ENCODE peak calls at places on chromosomes 12 and 14, in eight cellular contexts. One of them, this sample, is unnamed. For H3K4me1, the result is how much of the 10 kb centered on the place peaks cover.

GRCh38 chr12:96136720-96137378 is 57.3 kb upstream of the ELK3 start:
- DNase-seq in tibial nerve: no peak
- DNase-seq in heart right ventricle: no peak
- DNase-seq in GM12878: no peak
- DNase-seq in GM23248: peak
- DNase-seq in IMR-90: peak
- DNase-seq in mesendoderm: no peak
- DNase-seq in SJSA1: peak
- DNase-seq in this sample: no peak

GRCh38 chr12:13000935-13001724 is 1.1 kb upstream of the HEBP1 start:
- DNase-seq in IMR-90: peak
- DNase-seq in mesendoderm: peak
- DNase-seq in heart right ventricle: peak
- DNase-seq in SJSA1: peak
- DNase-seq in tibial nerve: no peak
- DNase-seq in GM23248: peak
- DNase-seq in GM12878: no peak
- DNase-seq in this sample: peak

GRCh38 chr12:130127909-130128763 is 34.1 kb upstream of the FZD10 start:
- DNase-seq in heart right ventricle: peak
- DNase-seq in IMR-90: no peak
- DNase-seq in mesendoderm: no peak
- DNase-seq in GM12878: no peak
- DNase-seq in GM23248: peak
- DNase-seq in SJSA1: no peak
- DNase-seq in tibial nerve: peak
- DNase-seq in this sample: peak

GRCh38 chr12:79127268-79127895 is 262.8 kb downstream of the SYT1 start:
- DNase-seq in GM12878: no peak
- DNase-seq in GM23248: peak
- DNase-seq in mesendoderm: no peak
- DNase-seq in SJSA1: no peak
- DNase-seq in heart right ventricle: no peak
- DNase-seq in IMR-90: peak
- DNase-seq in tibial nerve: no peak
- DNase-seq in this sample: no peak

GRCh38 chr12:86666311-86666710 is 410.1 kb upstream of the MGAT4C start:
- DNase-seq in SJSA1: no peak
- DNase-seq in GM23248: peak
- DNase-seq in mesendoderm: no peak
- DNase-seq in IMR-90: no peak
- DNase-seq in heart right ventricle: no peak
- DNase-seq in GM12878: no peak
- DNase-seq in tibial nerve: no peak
- DNase-seq in this sample: no peak

GRCh38 chr14:95664546-95664945 is 21.7 kb upstream of the TCL1B start:
- DNase-seq in GM23248: no peak
- DNase-seq in GM12878: no peak
- DNase-seq in IMR-90: no peak
- DNase-seq in tibial nerve: no peak
- DNase-seq in heart right ventricle: no peak
- DNase-seq in mesendoderm: no peak
- DNase-seq in SJSA1: no peak
- DNase-seq in this sample: no peak

GRCh38 chr12:99979471-99979870 is 5.3 kb downstream of the ANKS1B start:
- DNase-seq in tibial nerve: no peak
- DNase-seq in mesendoderm: no peak
- DNase-seq in IMR-90: no peak
- DNase-seq in heart right ventricle: no peak
- DNase-seq in GM12878: no peak
- DNase-seq in SJSA1: no peak
- DNase-seq in GM23248: no peak
- DNase-seq in this sample: no peak

GRCh38 chr14:97120204-97121120 is 323.3 kb downstream of the VRK1 start:
- DNase-seq in mesendoderm: peak
- DNase-seq in GM23248: no peak
- DNase-seq in tibial nerve: no peak
- DNase-seq in SJSA1: no peak
- DNase-seq in heart right ventricle: no peak
- DNase-seq in IMR-90: no peak
- DNase-seq in GM12878: peak
- DNase-seq in this sample: no peak

GRCh38 chr12:119423285-119423684 is 88.8 kb downstream of the CCDC60 start:
- DNase-seq in tibial nerve: no peak
- DNase-seq in IMR-90: no peak
- DNase-seq in SJSA1: no peak
- DNase-seq in GM23248: no peak
- DNase-seq in GM12878: no peak
- DNase-seq in mesendoderm: peak
- DNase-seq in heart right ventricle: no peak
- DNase-seq in this sample: no peak

GRCh38 chr12:117060236-117060926 is 38.8 kb downstream of the TESC start:
- DNase-seq in mesendoderm: peak
- DNase-seq in IMR-90: no peak
- DNase-seq in GM12878: no peak
- DNase-seq in heart right ventricle: no peak
- DNase-seq in tibial nerve: no peak
- DNase-seq in GM23248: no peak
- DNase-seq in SJSA1: no peak
- DNase-seq in this sample: no peak

GRCh38 chr14:98234208-98234607 is 1037.8 kb downstream of the BCL11B start:
- DNase-seq in mesendoderm: no peak
- DNase-seq in heart right ventricle: no peak
- DNase-seq in tibial nerve: no peak
- DNase-seq in IMR-90: no peak
- DNase-seq in SJSA1: no peak
- DNase-seq in GM23248: peak
- DNase-seq in GM12878: no peak
- DNase-seq in this sample: no peak

GRCh38 chr12:57803317-57803893 is 15.1 kb downstream of the AVIL start:
- DNase-seq in tibial nerve: no peak
- DNase-seq in mesendoderm: peak
- DNase-seq in IMR-90: peak
- DNase-seq in SJSA1: no peak
- DNase-seq in GM23248: peak
- DNase-seq in heart right ventricle: peak
- DNase-seq in GM12878: no peak
- DNase-seq in this sample: peak

GRCh38 chr12:51951843-51952722 is 584 bp downstream of the ACVR1B start:
- DNase-seq in GM12878: no peak
- DNase-seq in IMR-90: no peak
- DNase-seq in mesendoderm: peak
- DNase-seq in tibial nerve: peak
- DNase-seq in GM23248: peak
- DNase-seq in heart right ventricle: peak
- DNase-seq in SJSA1: no peak
- DNase-seq in this sample: no peak

GRCh38 chr14:32367501-32367900 is 38.4 kb downstream of the AKAP6 start:
- DNase-seq in mesendoderm: no peak
- DNase-seq in GM12878: no peak
- DNase-seq in heart right ventricle: no peak
- DNase-seq in tibial nerve: no peak
- DNase-seq in GM23248: peak
- DNase-seq in SJSA1: no peak
- DNase-seq in IMR-90: no peak
- DNase-seq in this sample: no peak

GRCh38 chr12:27083861-27084271 is 1.5 kb upstream of the C12orf71 start:
- DNase-seq in mesendoderm: peak
- DNase-seq in heart right ventricle: peak
- DNase-seq in IMR-90: peak
- DNase-seq in SJSA1: peak
- DNase-seq in GM23248: peak
- DNase-seq in GM12878: no peak
- DNase-seq in tibial nerve: no peak
- DNase-seq in this sample: no peak

GRCh38 chr14:102362084-102362483 is 606 bp downstream of the CINP start:
- DNase-seq in tibial nerve: no peak
- DNase-seq in mesendoderm: no peak
- DNase-seq in GM12878: peak
- DNase-seq in IMR-90: peak
- DNase-seq in heart right ventricle: no peak
- DNase-seq in GM23248: peak
- DNase-seq in SJSA1: no peak
- DNase-seq in this sample: no peak

GRCh38 chr12:125186471-125187147 is 121.4 kb downstream of the AACS start:
- DNase-seq in heart right ventricle: no peak
- DNase-seq in tibial nerve: no peak
- DNase-seq in mesendoderm: no peak
- DNase-seq in SJSA1: no peak
- DNase-seq in IMR-90: no peak
- DNase-seq in GM12878: no peak
- DNase-seq in GM23248: peak
- DNase-seq in this sample: no peak

GRCh38 chr14:100989924-100990323 is 86.4 kb upstream of the RTL1 start:
- DNase-seq in IMR-90: peak
- DNase-seq in GM23248: peak
- DNase-seq in GM12878: no peak
- DNase-seq in SJSA1: no peak
- DNase-seq in tibial nerve: no peak
- DNase-seq in heart right ventricle: no peak
- DNase-seq in mesendoderm: no peak
- DNase-seq in this sample: no peak

GRCh38 chr14:64891839-64892375 is 12.2 kb upstream of the SPTB start:
- DNase-seq in IMR-90: peak
- DNase-seq in SJSA1: peak
- DNase-seq in heart right ventricle: peak
- DNase-seq in tibial nerve: peak
- DNase-seq in GM12878: peak
- DNase-seq in GM23248: peak
- DNase-seq in mesendoderm: peak
- DNase-seq in this sample: no peak

GRCh38 chr14:104724981-104725771 is 1.1 kb downstream of the ADSS1 start:
- DNase-seq in GM23248: peak
- DNase-seq in mesendoderm: peak
- DNase-seq in SJSA1: no peak
- DNase-seq in heart right ventricle: peak
- DNase-seq in GM12878: no peak
- DNase-seq in tibial nerve: no peak
- DNase-seq in IMR-90: no peak
- DNase-seq in this sample: no peak

GRCh38 chr12:30792648-30793499 is 38.1 kb upstream of the CAPRIN2 start:
- DNase-seq in IMR-90: peak
- DNase-seq in GM12878: no peak
- DNase-seq in SJSA1: peak
- DNase-seq in GM23248: peak
- DNase-seq in heart right ventricle: no peak
- DNase-seq in mesendoderm: peak
- DNase-seq in tibial nerve: no peak
- DNase-seq in this sample: no peak

GRCh38 chr14:105931808-105932483 is 405.6 kb downstream of the TMEM121 start:
- DNase-seq in IMR-90: no peak
- DNase-seq in heart right ventricle: no peak
- DNase-seq in GM12878: no peak
- DNase-seq in GM23248: no peak
- DNase-seq in mesendoderm: no peak
- DNase-seq in SJSA1: no peak
- DNase-seq in tibial nerve: no peak
- DNase-seq in this sample: no peak

GRCh38 chr12:22525426-22525825 is 18.9 kb downstream of the C2CD5 start:
- DNase-seq in GM23248: peak
- DNase-seq in GM12878: no peak
- DNase-seq in SJSA1: no peak
- DNase-seq in tibial nerve: no peak
- DNase-seq in heart right ventricle: no peak
- DNase-seq in IMR-90: peak
- DNase-seq in mesendoderm: no peak
- DNase-seq in this sample: no peak

GRCh38 chr12:6342140-6342889 is 439 bp upstream of the TNFRSF1A start:
- DNase-seq in GM23248: no peak
- DNase-seq in heart right ventricle: no peak
- DNase-seq in GM12878: no peak
- DNase-seq in SJSA1: no peak
- DNase-seq in tibial nerve: no peak
- DNase-seq in IMR-90: no peak
- DNase-seq in mesendoderm: peak
- DNase-seq in this sample: no peak
- H3K4me1 ChIP-seq in GM23248: under half
- H3K4me1 ChIP-seq in heart right ventricle: under half
- H3K4me1 ChIP-seq in GM12878: under half
- H3K4me1 ChIP-seq in SJSA1: under half
- H3K4me1 ChIP-seq in tibial nerve: under half
- H3K4me1 ChIP-seq in IMR-90: under half
- H3K4me1 ChIP-seq in mesendoderm: under half
- H3K4me1 ChIP-seq in this sample: under half

GRCh38 chr12:128797119-128798118 is 26.3 kb downstream of the SLC15A4 start:
- DNase-seq in mesendoderm: peak
- DNase-seq in GM12878: no peak
- DNase-seq in tibial nerve: no peak
- DNase-seq in heart right ventricle: no peak
- DNase-seq in IMR-90: peak
- DNase-seq in GM23248: no peak
- DNase-seq in SJSA1: peak
- DNase-seq in this sample: no peak
- H3K27ac ChIP-seq in mesendoderm: peak
- H3K27ac ChIP-seq in GM12878: peak
- H3K27ac ChIP-seq in tibial nerve: no peak
- H3K27ac ChIP-seq in heart right ventricle: no peak
- H3K27ac ChIP-seq in IMR-90: peak
- H3K27ac ChIP-seq in GM23248: no peak
- H3K27ac ChIP-seq in SJSA1: peak
- H3K27ac ChIP-seq in this sample: peak

GRCh38 chr12:45232146-45232731 is 16.3 kb downstream of the ANO6 start:
- DNase-seq in IMR-90: peak
- DNase-seq in GM23248: peak
- DNase-seq in tibial nerve: no peak
- DNase-seq in SJSA1: no peak
- DNase-seq in heart right ventricle: no peak
- DNase-seq in mesendoderm: no peak
- DNase-seq in GM12878: no peak
- DNase-seq in this sample: no peak

GRCh38 chr12:45232771-45233372 is 17.0 kb downstream of the ANO6 start:
- DNase-seq in SJSA1: peak
- DNase-seq in heart right ventricle: peak
- DNase-seq in GM23248: peak
- DNase-seq in mesendoderm: peak
- DNase-seq in tibial nerve: no peak
- DNase-seq in GM12878: peak
- DNase-seq in IMR-90: peak
- DNase-seq in this sample: peak

GRCh38 chr12:45231515-45232145 is 15.7 kb downstream of the ANO6 start:
- DNase-seq in mesendoderm: no peak
- DNase-seq in GM12878: no peak
- DNase-seq in tibial nerve: no peak
- DNase-seq in IMR-90: peak
- DNase-seq in SJSA1: no peak
- DNase-seq in GM23248: peak
- DNase-seq in heart right ventricle: no peak
- DNase-seq in this sample: no peak

GRCh38 chr12:45235087-45236025 is 19.5 kb downstream of the ANO6 start:
- DNase-seq in SJSA1: peak
- DNase-seq in GM12878: no peak
- DNase-seq in mesendoderm: peak
- DNase-seq in tibial nerve: no peak
- DNase-seq in GM23248: peak
- DNase-seq in heart right ventricle: no peak
- DNase-seq in IMR-90: peak
- DNase-seq in this sample: peak

GRCh38 chr12:45234134-45234865 is 18.4 kb downstream of the ANO6 start:
- DNase-seq in tibial nerve: peak
- DNase-seq in GM23248: peak
- DNase-seq in heart right ventricle: peak
- DNase-seq in IMR-90: peak
- DNase-seq in mesendoderm: peak
- DNase-seq in GM12878: no peak
- DNase-seq in SJSA1: peak
- DNase-seq in this sample: no peak
- H3K4me1 ChIP-seq in tibial nerve: under half
- H3K4me1 ChIP-seq in GM23248: half or more
- H3K4me1 ChIP-seq in heart right ventricle: under half
- H3K4me1 ChIP-seq in IMR-90: under half
- H3K4me1 ChIP-seq in mesendoderm: under half
- H3K4me1 ChIP-seq in GM12878: under half
- H3K4me1 ChIP-seq in SJSA1: half or more
- H3K4me1 ChIP-seq in this sample: under half

GRCh38 chr12:53174881-53175491 is 5.5 kb upstream of the ZNF740 start:
- DNase-seq in mesendoderm: peak
- DNase-seq in GM23248: peak
- DNase-seq in IMR-90: peak
- DNase-seq in tibial nerve: no peak
- DNase-seq in SJSA1: no peak
- DNase-seq in GM12878: no peak
- DNase-seq in heart right ventricle: no peak
- DNase-seq in this sample: no peak
- H3K27ac ChIP-seq in mesendoderm: peak
- H3K27ac ChIP-seq in GM23248: peak
- H3K27ac ChIP-seq in IMR-90: peak
- H3K27ac ChIP-seq in tibial nerve: no peak
- H3K27ac ChIP-seq in SJSA1: no peak
- H3K27ac ChIP-seq in GM12878: no peak
- H3K27ac ChIP-seq in heart right ventricle: no peak
- H3K27ac ChIP-seq in this sample: no peak